ENCODE peak calls at places on chromosomes 12 and 14, in five cellular contexts. T is A549, Y is K562, B is HepG2, L is GM12878. V is an unnamed sample.

GRCh38 chr12:9079883-9080673 is 35.6 kb downstream of the A2M start:
- DNase-seq in L (no peak), Y (no peak), T (no peak), B (no peak), V (peak)

GRCh38 chr12:49133014-49133413 is 1.8 kb upstream of the TUBA1B start:
- DNase-seq in Y (no peak), T (no peak), B (no peak), L (no peak), V (no peak)

GRCh38 chr12:46260153-46260912 is 8.5 kb downstream of the SLC38A1 start:
- DNase-seq in Y (no peak), B (no peak), T (no peak), L (no peak), V (peak)

GRCh38 chr12:69330475-69331473 is 17.4 kb upstream of the LYZ start:
- DNase-seq in T (no peak), L (no peak), B (no peak), Y (peak), V (peak)

GRCh38 chr14:70188292-70188607 is 501 bp downstream of the SLC8A3 start:
- DNase-seq in B (no peak), L (no peak), Y (no peak), T (no peak), V (peak)

GRCh38 chr12:19894049-19894448 is 454.8 kb downstream of the AEBP2 start:
- DNase-seq in B (no peak), L (no peak), Y (no peak), T (no peak), V (no peak)

GRCh38 chr12:51189790-51190355 is 16.9 kb upstream of the TFCP2 start:
- DNase-seq in T (no peak), L (no peak), Y (no peak), B (no peak), V (no peak)

GRCh38 chr12:109592905-109593272 is 19.3 kb downstream of the MVK start:
- DNase-seq in B (no peak), Y (no peak), L (no peak), T (no peak), V (no peak)

DNA sequence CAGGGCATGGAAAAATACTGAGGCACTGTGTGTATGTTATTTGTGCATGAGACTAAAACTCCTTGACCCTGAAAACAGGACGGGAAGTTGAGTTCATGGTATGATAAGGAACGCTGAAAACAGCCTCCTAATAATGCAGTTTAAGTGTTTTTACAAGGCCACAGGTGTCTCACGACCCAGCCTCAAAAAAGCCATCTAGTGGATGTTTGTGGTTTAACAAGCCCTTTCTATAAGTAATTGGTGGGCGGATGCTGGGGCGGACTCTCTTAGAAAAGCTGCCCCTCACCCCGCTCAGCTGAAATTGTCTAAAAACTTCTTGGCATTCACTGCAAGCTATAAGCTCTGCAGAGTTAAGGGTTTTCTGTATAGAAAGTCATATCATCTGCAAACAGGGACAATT is 184.5 kb downstream of the NUBPL start:
- DNase-seq in L (no peak), B (peak), T (peak), Y (no peak), V (peak)
- TF ChIP-seq CTCF in L (no peak), B (peak), T (no peak), Y (no peak), V (peak)

DNA sequence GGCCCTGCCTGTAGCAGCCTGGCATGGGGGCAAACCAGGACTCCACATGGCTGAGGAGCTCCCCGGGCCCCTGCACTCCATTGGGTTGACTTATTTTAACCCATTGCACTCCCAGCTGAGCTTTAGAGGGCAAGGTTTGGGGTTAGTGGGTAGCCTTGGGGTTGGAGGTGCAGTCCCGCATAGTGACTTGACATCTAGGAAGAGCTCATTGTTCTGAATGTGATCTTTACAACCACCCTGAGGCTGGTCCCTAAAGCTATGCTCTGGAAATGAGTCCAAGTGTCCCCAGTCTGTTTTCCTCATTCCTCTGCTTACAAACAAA is 36.4 kb downstream of the NFKBIA start:
- DNase-seq in B (no peak), T (no peak), L (no peak), Y (no peak), V (no peak)
- H3K27ac ChIP-seq in B (no peak), T (peak), L (peak), Y (peak), V (no peak)

GRCh38 chr12:91781114-91781513 is 364.5 kb downstream of the BTG1 start:
- DNase-seq in Y (no peak), T (no peak), L (no peak), B (no peak), V (no peak)

GRCh38 chr12:91792597-91792996 is 353.0 kb downstream of the BTG1 start:
- DNase-seq in L (no peak), Y (no peak), B (no peak), T (no peak), V (no peak)

GRCh38 chr12:91785655-91786489 is 359.8 kb downstream of the BTG1 start:
- DNase-seq in L (no peak), B (no peak), Y (no peak), T (no peak), V (no peak)

GRCh38 chr12:91786490-91787272 is 359.0 kb downstream of the BTG1 start:
- DNase-seq in L (no peak), Y (no peak), T (no peak), B (no peak), V (no peak)
- TF ChIP-seq JUNB in L (no peak), Y (no peak), T (no peak), B (no peak), V (no peak)

GRCh38 chr14:23895480-23895879 is 58.1 kb upstream of the DHRS4 start:
- DNase-seq in L (no peak), B (peak), Y (peak), T (no peak), V (peak)
- TF ChIP-seq CTCF in L (peak), B (peak), Y (peak), T (peak), V (peak)

V was measured in GM23338.